ENCODE peak calls at places on chromosomes 16 and 17, in six cellular contexts. J, K, M, X, S and Q are unnamed samples.
A peak's percentile ranks its signal among the peaks of the same experiment; 100 is the strongest.

GRCh38 chr16:57639172-57639571 is 10.7 kb downstream of the ADGRG1 start:
- DNase-seq in J (no peak), K (peak; percentile 68), M (no peak), X (peak; percentile 86), S (peak; percentile 72), Q (no peak)

GRCh38 chr17:34658796-34659195 is 79.4 kb downstream of the TMEM132E start:
- DNase-seq in J (no peak), K (no peak), M (no peak), X (no peak), S (no peak), Q (no peak)

GRCh38 chr16:56225013-56225742 is 33.9 kb downstream of the GNAO1 start:
- DNase-seq in J (no peak), K (no peak), M (no peak), X (no peak), S (no peak), Q (no peak)

GRCh38 chr16:5005916-5006315 is 27.8 kb downstream of the NAGPA start:
- DNase-seq in J (no peak), K (no peak), M (no peak), X (no peak), S (no peak), Q (no peak)

GRCh38 chr16:19291459-19291858 is 5.9 kb downstream of the CLEC19A start:
- DNase-seq in J (no peak), K (no peak), M (no peak), X (peak; percentile 34), S (peak; percentile 31), Q (no peak)

GRCh38 chr17:31060814-31061550 is 33.8 kb upstream of the NF1 start:
- DNase-seq in J (no peak), K (no peak), M (no peak), X (no peak), S (no peak), Q (no peak)

GRCh38 chr16:66619036-66619435 is 14.5 kb downstream of the CMTM3 start:
- DNase-seq in J (no peak), K (no peak), M (no peak), X (no peak), S (no peak), Q (no peak)

GRCh38 chr17:5506307-5506706 is 19.9 kb downstream of the MIS12 start:
- DNase-seq in J (no peak), K (no peak), M (no peak), X (no peak), S (no peak), Q (no peak)

GRCh38 chr16:46947900-46948547 is 25.4 kb downstream of the DNAJA2 start:
- DNase-seq in J (no peak), K (peak; percentile 52), M (no peak), X (no peak), S (peak; percentile 27), Q (no peak)

GRCh38 chr16:57688987-57689771 is 5.4 kb upstream of the DRC7 start:
- DNase-seq in J (no peak), K (no peak), M (no peak), X (peak; percentile 83), S (no peak), Q (no peak)

GRCh38 chr17:2289878-2290478 is 13.6 kb downstream of the SMG6 start:
- DNase-seq in J (no peak), K (no peak), M (no peak), X (no peak), S (no peak), Q (no peak)

GRCh38 chr16:3060339-3061127 is 4.9 kb upstream of the IL32 start:
- DNase-seq in J (no peak), K (no peak), M (no peak), X (no peak), S (no peak), Q (no peak)

GRCh38 chr16:70808371-70808770 is 7.4 kb upstream of the VAC14 start:
- DNase-seq in J (no peak), K (no peak), M (no peak), X (no peak), S (no peak), Q (no peak)

GRCh38 chr16:59909262-59909661 is 1175.1 kb upstream of the GOT2 start:
- DNase-seq in J (no peak), K (no peak), M (no peak), X (no peak), S (no peak), Q (no peak)

GRCh38 chr17:40830085-40830776 is 7.8 kb upstream of the KRT10 start:
- DNase-seq in J (no peak), K (no peak), M (no peak), X (no peak), S (no peak), Q (no peak)

GRCh38 chr16:30645727-30646126 is 5.0 kb upstream of the PRR14 start:
- DNase-seq in J (no peak), K (no peak), M (no peak), X (no peak), S (no peak), Q (no peak)

GRCh38 chr17:31496097-31496496 is 104.6 kb downstream of the RAB11FIP4 start:
- DNase-seq in J (no peak), K (no peak), M (no peak), X (no peak), S (no peak), Q (no peak)

GRCh38 chr17:28405632-28406477 is at the start of gene SLC46A1:
- DNase-seq in J (no peak), K (peak; percentile 49), M (no peak), X (peak; percentile 72), S (peak; percentile 48), Q (no peak)